ENCODE peak calls at places on chromosomes 4 and X, in four cellular contexts. Y is germinal center, X is NCI-H1694, D is HEK293T. Z is an unnamed sample.

GRCh38 chr4:56424697-56425514 is 10.5 kb downstream of the PPAT start:
- DNase-seq in Y (peak), X (peak), D (peak), Z (no peak)

GRCh38 chrX:153474718-153475117 is 4.3 kb upstream of the HAUS7 start:
- DNase-seq in Y (peak), X (no peak), D (no peak), Z (peak)

GRCh38 chr4:176226736-176227135 is 31.4 kb upstream of the SPATA4 start:
- DNase-seq in Y (no peak), X (no peak), D (no peak), Z (no peak)

GRCh38 chr4:182111586-182111985 is 131.6 kb upstream of the TENM3 start:
- DNase-seq in Y (no peak), X (no peak), D (no peak), Z (no peak)

GRCh38 chr4:40769266-40769665 is 19.5 kb downstream of the NSUN7 start:
- DNase-seq in Y (no peak), X (no peak), D (no peak), Z (no peak)

GRCh38 chr4:87961993-87962791 is 13.3 kb upstream of the SPP1 start:
- DNase-seq in Y (no peak), X (no peak), D (no peak), Z (peak)

GRCh38 chr4:74999714-75000309 is 66.9 kb downstream of the PARM1 start:
- DNase-seq in Y (no peak), X (peak), D (no peak), Z (no peak)

GRCh38 chrX:18278448-18278847 is 57.8 kb upstream of the BEND2 start:
- DNase-seq in Y (no peak), X (no peak), D (no peak), Z (no peak)

GRCh38 chrX:107448625-107449468 is 605 bp upstream of the FRMPD3 start:
- DNase-seq in Y (peak), X (peak), D (peak), Z (peak)

GRCh38 chrX:41192880-41193279 is 107.6 kb downstream of the USP9X start:
- DNase-seq in Y (no peak), X (no peak), D (no peak), Z (no peak)

GRCh38 chrX:68355629-68355920 is 77.7 kb downstream of the OPHN1 start:
- DNase-seq in Y (no peak), X (no peak), D (no peak), Z (no peak)

GRCh38 chr4:184228306-184228705 is 10.6 kb upstream of the ENPP6 start:
- DNase-seq in Y (no peak), X (no peak), D (no peak), Z (no peak)

GRCh38 chr4:102612824-102613366 is 111.7 kb downstream of the NFKB1 start:
- DNase-seq in Y (no peak), X (no peak), D (no peak), Z (no peak)

GRCh38 chrX:40971736-40972135 is 113.5 kb upstream of the USP9X start:
- DNase-seq in Y (no peak), X (no peak), D (no peak), Z (peak)

GRCh38 chr4:86496094-86497060 is 97.7 kb upstream of the PTPN13 start:
- DNase-seq in Y (peak), X (peak), D (peak), Z (no peak)

GRCh38 chr4:95107635-95108034 is 349.9 kb downstream of the BMPR1B start:
- DNase-seq in Y (no peak), X (no peak), D (no peak), Z (no peak)